ENCODE peak calls at places on chromosomes 13 and 19, in ten cellular contexts. O is psoas muscle; G is A549; W is heart left ventricle; S is DND-41; J is CD4-positive, alpha-beta memory T cell; U is GM23248; C is right cardiac atrium; F is ascending aorta; Z is cardiac muscle cell. H is an unnamed sample.

GRCh38 chr13:75550159-75550567 is 572 bp downstream of the UCHL3 start:
- DNase-seq in C (peak; percentile 40), O (no peak), W (peak; percentile 31), G (peak; percentile 23), S (peak; percentile 19), J (no peak), F (no peak), U (peak; percentile 91), Z (peak; percentile 43), H (no peak)

GRCh38 chr13:109870281-109871017 is 84.1 kb upstream of the IRS2 start:
- DNase-seq in W (no peak), C (no peak), F (no peak), G (no peak), S (no peak), U (no peak), O (no peak), J (no peak), Z (no peak), H (no peak)

GRCh38 chr19:4228765-4229178 is 551 bp upstream of the EBI3 start:
- DNase-seq in J (no peak), W (no peak), S (no peak), F (no peak), G (no peak), Z (no peak), O (no peak), C (no peak), U (no peak), H (no peak)

GRCh38 chr19:43719378-43719868 is 3.5 kb downstream of the IRGC start:
- DNase-seq in G (no peak), W (no peak), C (no peak), O (no peak), J (no peak), S (no peak), U (no peak), Z (no peak), F (no peak), H (no peak)

GRCh38 chr13:75307370-75307984 is 174.5 kb downstream of the TBC1D4 start:
- DNase-seq in U (no peak), O (no peak), W (no peak), C (no peak), Z (no peak), G (no peak), F (no peak), J (no peak), S (no peak), H (no peak)

GRCh38 chr13:20206836-20207235 is 14.1 kb upstream of the GJB2 start:
- DNase-seq in W (no peak), F (no peak), Z (no peak), S (peak; percentile 46), U (no peak), G (no peak), C (no peak), J (no peak), O (no peak), H (no peak)

GRCh38 chr19:40542197-40542859 is 34.3 kb upstream of the SHKBP1 start:
- DNase-seq in O (peak; percentile 37), J (no peak), Z (no peak), S (no peak), U (peak; percentile 18), W (peak; percentile 79), C (peak; percentile 84), G (no peak), F (no peak), H (no peak)

GRCh38 chr13:99980201-99981114 is 1.1 kb upstream of the ZIC2 start:
- DNase-seq in U (peak; percentile 86), G (peak; percentile 87), O (peak; percentile 69), J (peak; percentile 52), Z (peak; percentile 85), W (peak; percentile 60), F (no peak), C (peak; percentile 73), S (peak; percentile 86), H (peak; percentile 57)

GRCh38 chr13:23790591-23791170 is 98.5 kb downstream of the MIPEP start:
- DNase-seq in F (no peak), C (no peak), S (no peak), W (no peak), O (no peak), G (no peak), Z (no peak), J (no peak), U (peak; percentile 84), H (no peak)

GRCh38 chr19:45884682-45885555 is 1.0 kb downstream of the IRF2BP1 start:
- DNase-seq in G (no peak), J (no peak), O (no peak), Z (peak; percentile 19), C (peak; percentile 47), F (no peak), S (peak; percentile 36), U (peak; percentile 60), W (peak; percentile 34), H (no peak)

GRCh38 chr13:53255795-53256194 is 227.2 kb downstream of the OLFM4 start:
- DNase-seq in W (no peak), U (no peak), F (no peak), J (no peak), C (no peak), S (no peak), O (no peak), Z (no peak), G (no peak), H (no peak)
- H3K9me3 ChIP-seq in W (no peaks in the 10 kb centered on the region), U (no peaks in the 10 kb centered on the region), F (no peaks in the 10 kb centered on the region), J (no peaks in the 10 kb centered on the region), C (no peaks in the 10 kb centered on the region), S (no peaks in the 10 kb centered on the region), O (no peaks in the 10 kb centered on the region), Z (no peaks in the 10 kb centered on the region), G (no peaks in the 10 kb centered on the region), H (no peaks in the 10 kb centered on the region)

GRCh38 chr19:3137139-3137538 is 1.3 kb downstream of the GNA15 start:
- DNase-seq in C (peak; percentile 14), S (peak; percentile 44), G (no peak), F (no peak), O (no peak), W (peak; percentile 26), J (no peak), U (no peak), Z (no peak), H (no peak)

GRCh38 chr19:3133793-3134116 is 2.1 kb upstream of the GNA15 start:
- DNase-seq in C (no peak), Z (no peak), F (no peak), W (no peak), S (no peak), U (no peak), J (no peak), O (no peak), G (no peak), H (no peak)

GRCh38 chr19:3135961-3136683 is at the start of gene GNA15:
- DNase-seq in U (no peak), G (no peak), S (peak; percentile 85), J (peak; percentile 40), O (no peak), W (peak; percentile 18), Z (no peak), F (no peak), C (no peak), H (no peak)

GRCh38 chr19:3138268-3138667 is 2.4 kb downstream of the GNA15 start:
- DNase-seq in C (no peak), S (peak; percentile 38), Z (no peak), F (no peak), G (no peak), W (peak; percentile 5), U (no peak), O (no peak), J (no peak), H (no peak)

GRCh38 chr19:3136684-3137055 is 837 bp downstream of the GNA15 start:
- DNase-seq in Z (no peak), J (no peak), O (no peak), C (no peak), U (no peak), S (peak; percentile 39), W (peak; percentile 18), F (no peak), G (no peak), H (no peak)
- H3K27ac ChIP-seq in Z (no peak overlapping the region), J (peak overlapping the region; percentile 77), O (no peak overlapping the region), C (no peak overlapping the region), U (no peak overlapping the region), S (peak overlapping the region; percentile 99), W (peak overlapping the region; percentile 71), F (no peak overlapping the region), G (no peak overlapping the region), H (peak overlapping the region; percentile 59)

GRCh38 chr19:52498571-52498970 is 28.9 kb upstream of the ZNF808 start:
- DNase-seq in F (no peak), J (no peak), G (no peak), C (no peak), O (no peak), S (no peak), U (no peak), Z (no peak), W (no peak), H (no peak)

GRCh38 chr19:52492201-52492960 is 35.1 kb upstream of the ZNF808 start:
- DNase-seq in Z (peak; percentile 82), C (peak; percentile 18), W (no peak), O (no peak), S (peak; percentile 89), F (no peak), U (peak; percentile 4), G (no peak), J (no peak), H (no peak)

GRCh38 chr19:52492991-52493470 is 34.4 kb upstream of the ZNF808 start:
- DNase-seq in C (peak; percentile 23), O (no peak), F (no peak), J (no peak), U (no peak), S (peak; percentile 62), W (peak; percentile 42), Z (peak; percentile 68), G (no peak), H (no peak)

GRCh38 chr19:52494518-52494917 is 33.0 kb upstream of the ZNF808 start:
- DNase-seq in O (no peak), J (no peak), S (no peak), Z (no peak), G (no peak), C (no peak), W (no peak), F (no peak), U (peak; percentile 2), H (no peak)
- H3K9me3 ChIP-seq in O (peaks cover 20% of the 10 kb centered on the region), J (peaks cover 3% of the 10 kb centered on the region), S (no peaks in the 10 kb centered on the region), Z (no peaks in the 10 kb centered on the region), G (peaks cover 54% of the 10 kb centered on the region), C (peaks cover 15% of the 10 kb centered on the region), W (no peaks in the 10 kb centered on the region), F (peaks cover 73% of the 10 kb centered on the region), U (peaks cover 3% of the 10 kb centered on the region), H (no peaks in the 10 kb centered on the region)

GRCh38 chr19:11420429-11420893 is 1.3 kb upstream of the RGL3 start:
- DNase-seq in C (peak; percentile 80), J (no peak), Z (peak; percentile 30), F (no peak), O (peak; percentile 72), W (peak; percentile 79), G (no peak), S (no peak), U (peak; percentile 67), H (peak; percentile 91)

GRCh38 chr19:11422163-11423068 is 3.3 kb upstream of the RGL3 start:
- DNase-seq in U (peak; percentile 74), Z (peak; percentile 34), W (peak; percentile 79), J (peak; percentile 66), G (peak; percentile 48), O (peak; percentile 70), F (peak; percentile 77), C (peak; percentile 87), S (peak; percentile 75), H (peak; percentile 93)

GRCh38 chr19:11423164-11423803 is 4.2 kb upstream of the RGL3 start:
- DNase-seq in O (no peak), U (no peak), J (no peak), Z (no peak), F (no peak), C (no peak), S (no peak), W (no peak), G (no peak), H (no peak)

GRCh38 chr19:11421607-11422098 is 2.5 kb upstream of the RGL3 start:
- DNase-seq in F (no peak), W (no peak), O (peak; percentile 42), J (no peak), C (peak; percentile 71), S (no peak), Z (peak; percentile 31), U (peak; percentile 32), G (peak; percentile 6), H (peak; percentile 68)

GRCh38 chr19:11420894-11421606 is 1.9 kb upstream of the RGL3 start:
- DNase-seq in O (peak; percentile 42), Z (no peak), J (no peak), U (no peak), C (peak; percentile 65), G (no peak), W (peak; percentile 55), F (no peak), S (no peak), H (peak; percentile 66)
- H3K27ac ChIP-seq in O (peak overlapping the region; percentile 53), Z (no peak overlapping the region), J (no peak overlapping the region), U (no peak overlapping the region), C (peak overlapping the region; percentile 43), G (no peak overlapping the region), W (peak overlapping the region; percentile 81), F (peak overlapping the region; percentile 66), S (no peak overlapping the region), H (peak overlapping the region; percentile 76)

H was measured in right atrium auricular region.